ENCODE peak calls at places on chromosome 3, in four cellular contexts. One of them, this sample, is unnamed.
A peak's percentile ranks its signal among the peaks of the same experiment; 100 is the strongest.

GRCh38 chr3:71425491-71426071 is 157.9 kb downstream of the FOXP1 start:
- DNase-seq in HCT116: no peak
- DNase-seq in K562: no peak
- DNase-seq in IMR-90: peak; percentile 92
- DNase-seq in this sample: no peak

GRCh38 chr3:129612350-129613204 is 6.1 kb upstream of the PLXND1 start:
- DNase-seq in HCT116: no peak
- DNase-seq in IMR-90: peak; percentile 20
- DNase-seq in K562: no peak
- DNase-seq in this sample: no peak

GRCh38 chr3:108664266-108664665 is 74.7 kb downstream of the DZIP3 start:
- DNase-seq in IMR-90: no peak
- DNase-seq in HCT116: no peak
- DNase-seq in K562: no peak
- DNase-seq in this sample: no peak

GRCh38 chr3:178996399-178996798 is 75.2 kb downstream of the ZMAT3 start:
- DNase-seq in HCT116: no peak
- DNase-seq in K562: no peak
- DNase-seq in IMR-90: no peak
- DNase-seq in this sample: no peak

GRCh38 chr3:4533489-4534443 is 40.6 kb downstream of the ITPR1 start:
- DNase-seq in HCT116: no peak
- DNase-seq in IMR-90: no peak
- DNase-seq in K562: peak; percentile 45
- DNase-seq in this sample: no peak

GRCh38 chr3:37492468-37492867 is 318.1 kb upstream of the LRRFIP2 start:
- DNase-seq in HCT116: no peak
- DNase-seq in IMR-90: no peak
- DNase-seq in K562: no peak
- DNase-seq in this sample: no peak

GRCh38 chr3:32132706-32133105 is 26.3 kb downstream of the GPD1L start:
- DNase-seq in HCT116: no peak
- DNase-seq in IMR-90: no peak
- DNase-seq in K562: no peak
- DNase-seq in this sample: no peak

GRCh38 chr3:150577854-150578253 is 25.3 kb upstream of the SELENOT start:
- DNase-seq in K562: no peak
- DNase-seq in IMR-90: no peak
- DNase-seq in HCT116: no peak
- DNase-seq in this sample: no peak

GRCh38 chr3:22245122-22245521 is 494.1 kb upstream of the ZNF385D start:
- DNase-seq in HCT116: no peak
- DNase-seq in IMR-90: peak; percentile 24
- DNase-seq in K562: no peak
- DNase-seq in this sample: no peak

GRCh38 chr3:119663885-119664284 is 3.5 kb upstream of the POPDC2 start:
- DNase-seq in HCT116: no peak
- DNase-seq in K562: no peak
- DNase-seq in IMR-90: no peak
- DNase-seq in this sample: no peak

GRCh38 chr3:57597973-57598351 is 818 bp upstream of the ARF4 start:
- DNase-seq in HCT116: no peak
- DNase-seq in IMR-90: peak; percentile 45
- DNase-seq in K562: no peak
- DNase-seq in this sample: no peak

GRCh38 chr3:151838574-151839312 is 24.8 kb downstream of the AADAC start:
- DNase-seq in IMR-90: peak; percentile 88
- DNase-seq in HCT116: peak; percentile 75
- DNase-seq in K562: peak; percentile 48
- DNase-seq in this sample: no peak

GRCh38 chr3:194512895-194513601 is 26.2 kb upstream of the ATP13A3 start:
- DNase-seq in K562: no peak
- DNase-seq in HCT116: no peak
- DNase-seq in IMR-90: no peak
- DNase-seq in this sample: no peak
- TF ChIP-seq RAD21 in K562: no peak
- TF ChIP-seq RAD21 in HCT116: no peak
- TF ChIP-seq RAD21 in IMR-90: no peak
- TF ChIP-seq RAD21 in this sample: no peak

GRCh38 chr3:196067439-196067838 is 14.5 kb downstream of the TFRC start:
- DNase-seq in HCT116: no peak
- DNase-seq in K562: no peak
- DNase-seq in IMR-90: no peak
- DNase-seq in this sample: no peak

GRCh38 chr3:196072313-196072712 is 9.6 kb downstream of the TFRC start:
- DNase-seq in K562: no peak
- DNase-seq in IMR-90: no peak
- DNase-seq in HCT116: no peak
- DNase-seq in this sample: no peak

GRCh38 chr3:196076721-196077120 is 5.2 kb downstream of the TFRC start:
- DNase-seq in IMR-90: no peak
- DNase-seq in HCT116: no peak
- DNase-seq in K562: no peak
- DNase-seq in this sample: no peak

GRCh38 chr3:196075013-196075412 is 6.9 kb downstream of the TFRC start:
- DNase-seq in HCT116: no peak
- DNase-seq in K562: no peak
- DNase-seq in IMR-90: no peak
- DNase-seq in this sample: no peak

GRCh38 chr3:196073188-196073838 is 8.6 kb downstream of the TFRC start:
- DNase-seq in HCT116: peak; percentile 35
- DNase-seq in K562: peak; percentile 41
- DNase-seq in IMR-90: peak; percentile 54
- DNase-seq in this sample: no peak
- TF ChIP-seq RAD21 in HCT116: peak; percentile 82
- TF ChIP-seq RAD21 in K562: peak; percentile 75
- TF ChIP-seq RAD21 in IMR-90: peak; percentile 83
- TF ChIP-seq RAD21 in this sample: peak; percentile 94

DNA sequence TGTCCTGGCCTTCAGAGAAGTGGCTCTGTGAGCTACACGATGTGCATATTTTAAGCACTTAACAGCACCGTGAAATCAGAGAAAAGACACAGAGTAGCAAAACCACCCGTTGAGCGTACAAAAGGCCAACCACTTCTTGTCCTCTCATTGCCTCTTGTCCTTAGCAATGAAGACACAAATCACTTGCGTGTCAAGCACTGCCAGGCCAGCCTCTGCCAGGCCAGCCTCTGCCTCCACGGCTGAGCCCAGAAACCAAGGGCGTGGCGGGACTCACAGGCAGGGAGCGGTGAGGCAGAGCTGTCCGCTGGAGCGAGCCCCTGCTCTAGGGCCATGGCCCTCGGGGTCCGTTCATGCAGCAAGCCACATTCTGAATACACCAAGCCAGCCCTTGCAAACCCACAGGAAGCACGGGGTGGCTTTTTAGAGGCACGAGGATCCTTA is 4.0 kb downstream of the MUC4 start:
- DNase-seq in IMR-90: no peak
- DNase-seq in HCT116: no peak
- DNase-seq in K562: no peak
- DNase-seq in this sample: no peak
- TF ChIP-seq RAD21 in IMR-90: no peak
- TF ChIP-seq RAD21 in HCT116: no peak
- TF ChIP-seq RAD21 in K562: no peak
- TF ChIP-seq RAD21 in this sample: no peak

GRCh38 chr3:44136421-44136820 is 105.3 kb upstream of the TOPAZ1 start:
- DNase-seq in IMR-90: no peak
- DNase-seq in HCT116: no peak
- DNase-seq in K562: no peak
- DNase-seq in this sample: no peak
- TF ChIP-seq RAD21 in IMR-90: no peak
- TF ChIP-seq RAD21 in HCT116: no peak
- TF ChIP-seq RAD21 in K562: no peak
- TF ChIP-seq RAD21 in this sample: no peak

GRCh38 chr3:99851955-99852354 is 34.3 kb downstream of the CMSS1 start:
- DNase-seq in K562: no peak
- DNase-seq in HCT116: no peak
- DNase-seq in IMR-90: no peak
- DNase-seq in this sample: no peak
- TF ChIP-seq RAD21 in K562: no peak
- TF ChIP-seq RAD21 in HCT116: no peak
- TF ChIP-seq RAD21 in IMR-90: no peak
- TF ChIP-seq RAD21 in this sample: no peak

DNA sequence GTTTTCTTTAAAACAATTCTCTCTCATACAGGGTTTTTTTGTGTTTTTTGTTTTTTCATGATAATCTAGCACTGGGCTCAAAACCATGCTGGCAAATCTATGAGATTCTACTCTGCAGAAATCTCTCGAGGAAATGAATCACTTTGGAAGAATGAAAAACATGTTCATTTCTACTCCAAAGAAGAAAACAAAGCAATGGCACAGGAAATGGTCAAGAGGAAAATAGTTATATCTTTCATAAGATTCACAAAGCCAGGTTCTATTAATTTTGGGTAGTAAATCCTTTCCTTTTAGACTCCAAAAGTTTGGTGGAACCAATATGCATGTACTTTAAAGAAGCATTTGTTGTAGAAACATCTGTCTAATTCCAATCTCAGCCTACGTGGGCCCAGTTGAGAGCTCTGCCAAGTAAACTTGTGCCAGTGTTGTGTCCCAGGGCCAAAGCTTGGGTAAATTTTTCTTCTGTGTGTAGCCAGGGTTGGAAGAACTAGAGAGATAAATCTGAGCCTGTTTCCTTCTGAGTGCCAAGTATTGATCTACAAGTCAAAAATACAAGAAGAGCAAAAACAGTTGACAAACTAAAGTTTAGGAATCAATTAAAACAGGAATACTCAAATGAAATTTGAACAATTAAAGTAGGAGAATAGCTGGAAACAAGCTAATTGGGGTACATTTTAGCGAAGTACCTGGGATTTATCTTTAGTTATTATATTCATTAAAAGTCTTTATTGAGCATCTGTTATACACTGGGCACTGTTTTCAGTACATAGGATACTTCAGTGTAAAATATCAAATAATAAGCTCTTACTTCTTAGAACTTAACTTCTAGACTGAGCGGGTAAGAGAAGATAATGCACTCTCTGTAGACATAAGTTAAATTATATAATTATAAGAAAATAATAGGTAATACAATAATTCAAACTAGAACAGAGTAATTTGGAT is 657.5 kb upstream of the NECTIN3 start:
- DNase-seq in IMR-90: peak; percentile 84
- DNase-seq in K562: no peak
- DNase-seq in HCT116: no peak
- DNase-seq in this sample: no peak
- TF ChIP-seq RAD21 in IMR-90: no peak
- TF ChIP-seq RAD21 in K562: no peak
- TF ChIP-seq RAD21 in HCT116: no peak
- TF ChIP-seq RAD21 in this sample: no peak

DNA sequence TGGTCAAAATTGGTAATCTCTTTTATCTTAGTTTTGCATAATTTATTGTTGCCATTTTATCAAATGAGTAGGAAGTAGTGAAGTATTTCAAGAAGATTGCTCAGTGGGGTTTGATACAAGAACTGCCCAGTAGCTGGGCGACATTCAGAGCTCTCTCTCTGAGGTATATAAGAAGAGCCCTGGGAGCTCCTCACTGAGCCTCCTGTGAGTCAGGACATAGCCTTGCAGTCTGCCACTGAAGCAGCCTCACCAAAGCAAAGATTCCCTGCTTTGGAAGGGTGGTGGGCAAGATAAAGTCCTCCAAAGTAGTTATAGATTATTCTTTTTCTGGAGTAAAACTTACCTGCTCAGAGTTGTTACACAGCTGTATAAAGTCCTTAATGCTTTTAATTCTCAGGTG is 26.1 kb downstream of the SKIL start:
- DNase-seq in HCT116: no peak
- DNase-seq in IMR-90: peak; percentile 74
- DNase-seq in K562: no peak
- DNase-seq in this sample: no peak
- TF ChIP-seq RAD21 in HCT116: no peak
- TF ChIP-seq RAD21 in IMR-90: no peak
- TF ChIP-seq RAD21 in K562: no peak
- TF ChIP-seq RAD21 in this sample: no peak

DNA sequence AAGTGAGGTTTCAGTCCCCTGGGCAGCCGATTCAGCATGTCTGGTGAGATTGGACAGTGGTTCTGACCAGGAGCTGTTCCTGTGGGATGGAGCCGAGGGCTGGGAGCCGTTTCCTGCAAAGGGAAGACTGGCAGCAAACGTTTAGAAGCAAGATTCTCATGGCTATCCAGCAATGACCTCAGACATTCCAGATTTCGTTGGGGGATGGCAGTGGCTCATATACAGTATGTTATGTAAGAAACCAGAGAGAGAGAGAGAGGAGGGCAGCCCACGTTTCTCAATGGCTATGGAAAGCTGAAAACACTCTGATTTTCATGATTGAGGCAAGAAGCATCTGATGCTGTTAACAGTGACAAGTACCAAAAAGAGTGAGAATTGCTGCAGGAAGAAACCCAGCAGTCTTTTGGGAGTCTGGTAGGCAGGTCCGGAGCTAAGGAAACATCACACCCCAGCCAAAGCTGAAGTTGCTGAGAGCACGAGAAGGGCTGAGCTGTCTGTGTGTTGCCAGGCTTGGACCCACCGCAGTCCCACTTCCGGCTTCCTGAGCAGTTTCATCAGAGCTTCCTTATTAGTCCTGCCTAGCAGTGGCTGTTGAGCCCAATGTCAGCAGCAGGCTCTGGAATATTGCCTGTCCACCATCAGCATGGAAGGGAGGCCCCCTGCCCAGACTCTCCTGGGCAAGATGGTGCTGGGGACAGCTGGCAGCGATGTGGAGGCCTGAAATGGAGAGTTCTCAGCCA is 25.5 kb upstream of the VPS8 start:
- DNase-seq in IMR-90: peak; percentile 92
- DNase-seq in K562: no peak
- DNase-seq in HCT116: no peak
- DNase-seq in this sample: no peak
- TF ChIP-seq RAD21 in IMR-90: no peak
- TF ChIP-seq RAD21 in K562: no peak
- TF ChIP-seq RAD21 in HCT116: no peak
- TF ChIP-seq RAD21 in this sample: no peak